ENCODE peak calls at places on chromosomes 11 and 22, in four cellular contexts. One of them, this sample, is unnamed.
A peak's percentile ranks its signal among the peaks of the same experiment; 100 is the strongest.

GRCh38 chr11:125807909-125808308 is 20.0 kb downstream of the PATE3 start:
- DNase-seq in GM20000: no peak
- DNase-seq in Caco-2: no peak
- DNase-seq in colonic mucosa: no peak
- DNase-seq in this sample: no peak

GRCh38 chr11:19392321-19392720 is 151.6 kb upstream of the E2F8 start:
- DNase-seq in colonic mucosa: no peak
- DNase-seq in GM20000: no peak
- DNase-seq in Caco-2: no peak
- DNase-seq in this sample: no peak

GRCh38 chr11:113674397-113674685 is 31.8 kb downstream of the TMPRSS5 start:
- DNase-seq in GM20000: no peak
- DNase-seq in colonic mucosa: no peak
- DNase-seq in Caco-2: no peak
- DNase-seq in this sample: no peak

GRCh38 chr11:5486421-5486820 is 2.1 kb upstream of the OR52D1 start:
- DNase-seq in Caco-2: no peak
- DNase-seq in colonic mucosa: no peak
- DNase-seq in GM20000: no peak
- DNase-seq in this sample: no peak

GRCh38 chr11:76459299-76459698 is 14.5 kb downstream of the EMSY start:
- DNase-seq in GM20000: no peak
- DNase-seq in colonic mucosa: no peak
- DNase-seq in Caco-2: no peak
- DNase-seq in this sample: no peak

GRCh38 chr11:20544536-20545237 is 54.7 kb upstream of the SLC6A5 start:
- DNase-seq in colonic mucosa: no peak
- DNase-seq in GM20000: no peak
- DNase-seq in Caco-2: no peak
- DNase-seq in this sample: no peak

GRCh38 chr11:123704341-123704740 is 37.1 kb downstream of the ZNF202 start:
- DNase-seq in Caco-2: no peak
- DNase-seq in colonic mucosa: no peak
- DNase-seq in GM20000: no peak
- DNase-seq in this sample: no peak

GRCh38 chr11:26323837-26324236 is 8.1 kb upstream of the ANO3 start:
- DNase-seq in Caco-2: no peak
- DNase-seq in colonic mucosa: no peak
- DNase-seq in GM20000: no peak
- DNase-seq in this sample: no peak

GRCh38 chr22:39490135-39490798 is 11.8 kb upstream of the MIEF1 start:
- DNase-seq in Caco-2: peak; percentile 84
- DNase-seq in colonic mucosa: peak; percentile 79
- DNase-seq in GM20000: peak; percentile 93
- DNase-seq in this sample: peak; percentile 94

GRCh38 chr11:64694821-64695365 is 28.1 kb downstream of the NRXN2 start:
- DNase-seq in Caco-2: no peak
- DNase-seq in GM20000: no peak
- DNase-seq in colonic mucosa: no peak
- DNase-seq in this sample: peak; percentile 67

GRCh38 chr11:118396097-118396501 is 5.3 kb upstream of the ATP5MG start:
- DNase-seq in GM20000: no peak
- DNase-seq in Caco-2: no peak
- DNase-seq in colonic mucosa: no peak
- DNase-seq in this sample: no peak

GRCh38 chr22:47551438-47551788 is 789.0 kb downstream of the TBC1D22A start:
- DNase-seq in GM20000: no peak
- DNase-seq in colonic mucosa: no peak
- DNase-seq in Caco-2: no peak
- DNase-seq in this sample: no peak

GRCh38 chr11:65776196-65776595 is 4.6 kb downstream of the AP5B1 start:
- DNase-seq in colonic mucosa: no peak
- DNase-seq in GM20000: no peak
- DNase-seq in Caco-2: peak; percentile 31
- DNase-seq in this sample: no peak

GRCh38 chr11:6570691-6571427 is 32.6 kb downstream of the RRP8 start:
- DNase-seq in colonic mucosa: no peak
- DNase-seq in Caco-2: no peak
- DNase-seq in GM20000: no peak
- DNase-seq in this sample: peak; percentile 5

GRCh38 chr11:47408598-47409439 is 429 bp downstream of the SLC39A13 start:
- DNase-seq in GM20000: no peak
- DNase-seq in Caco-2: peak; percentile 40
- DNase-seq in colonic mucosa: peak; percentile 43
- DNase-seq in this sample: no peak

GRCh38 chr22:50687829-50688228 is 15.2 kb downstream of the SHANK3 start:
- DNase-seq in GM20000: no peak
- DNase-seq in colonic mucosa: peak; percentile 11
- DNase-seq in Caco-2: no peak
- DNase-seq in this sample: no peak

GRCh38 chr22:45499746-45500145 is 2.9 kb upstream of the FBLN1 start:
- DNase-seq in Caco-2: peak; percentile 63
- DNase-seq in colonic mucosa: no peak
- DNase-seq in GM20000: no peak
- DNase-seq in this sample: no peak

GRCh38 chr22:45503816-45504702 is 1.4 kb downstream of the FBLN1 start:
- DNase-seq in Caco-2: peak; percentile 29
- DNase-seq in GM20000: no peak
- DNase-seq in colonic mucosa: no peak
- DNase-seq in this sample: peak; percentile 56

GRCh38 chr22:45503071-45503815 is 560 bp downstream of the FBLN1 start:
- DNase-seq in GM20000: no peak
- DNase-seq in colonic mucosa: no peak
- DNase-seq in Caco-2: peak; percentile 42
- DNase-seq in this sample: no peak

GRCh38 chr22:45504703-45505341 is 2.1 kb downstream of the FBLN1 start:
- DNase-seq in GM20000: no peak
- DNase-seq in Caco-2: no peak
- DNase-seq in colonic mucosa: no peak
- DNase-seq in this sample: no peak

GRCh38 chr22:45502215-45503070 is at the start of gene FBLN1:
- DNase-seq in colonic mucosa: no peak
- DNase-seq in GM20000: no peak
- DNase-seq in Caco-2: peak; percentile 78
- DNase-seq in this sample: no peak
- TF ChIP-seq CTCF in colonic mucosa: no peak
- TF ChIP-seq CTCF in GM20000: no peak
- TF ChIP-seq CTCF in Caco-2: peak; percentile 61
- TF ChIP-seq CTCF in this sample: no peak

DNA sequence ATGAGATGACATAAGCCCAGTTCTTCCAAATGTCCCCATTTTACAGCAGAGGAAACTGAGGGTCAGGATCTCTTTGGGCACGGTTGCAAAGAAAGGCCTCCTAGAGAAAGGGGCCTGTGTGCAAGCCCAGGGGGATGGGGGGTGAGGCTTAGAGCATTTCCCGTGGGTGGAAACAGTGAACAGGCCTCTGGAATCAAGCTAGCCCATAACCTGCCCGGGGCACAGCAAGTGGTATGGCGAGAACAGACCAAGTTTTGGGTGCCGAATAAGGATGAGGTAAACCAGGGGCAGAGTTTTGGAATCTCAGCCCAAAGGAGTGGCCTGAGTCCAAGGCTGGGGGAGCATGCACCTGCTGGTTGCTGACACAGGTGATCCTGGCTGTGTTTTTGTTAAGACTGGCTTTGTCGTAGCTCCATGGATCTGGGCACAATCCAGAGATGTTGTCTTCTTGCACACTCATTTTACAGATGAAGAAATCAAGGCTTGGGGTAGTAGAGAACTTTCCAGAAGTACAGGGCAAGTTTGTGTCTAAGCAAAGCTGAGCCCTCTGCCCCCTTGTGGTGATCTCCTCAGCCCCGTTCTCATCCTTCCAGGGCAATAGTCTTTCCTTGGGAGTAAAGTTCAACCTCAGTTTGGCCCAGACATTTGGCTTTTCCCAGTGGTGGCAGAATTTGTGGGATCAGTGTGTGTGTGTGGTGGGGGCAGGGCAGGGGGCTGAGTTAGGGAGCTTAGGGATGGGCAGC is 53.5 kb upstream of the MYEOV start:
- DNase-seq in GM20000: no peak
- DNase-seq in Caco-2: peak; percentile 52
- DNase-seq in colonic mucosa: peak; percentile 63
- DNase-seq in this sample: no peak
- TF ChIP-seq CTCF in GM20000: no peak
- TF ChIP-seq CTCF in Caco-2: peak; percentile 47
- TF ChIP-seq CTCF in colonic mucosa: peak; percentile 19
- TF ChIP-seq CTCF in this sample: peak; percentile 31

GRCh38 chr11:34308821-34309585 is 48.8 kb downstream of the ABTB2 start:
- DNase-seq in Caco-2: no peak
- DNase-seq in colonic mucosa: no peak
- DNase-seq in GM20000: no peak
- DNase-seq in this sample: no peak
- TF ChIP-seq CTCF in Caco-2: no peak
- TF ChIP-seq CTCF in colonic mucosa: no peak
- TF ChIP-seq CTCF in GM20000: no peak
- TF ChIP-seq CTCF in this sample: no peak

DNA sequence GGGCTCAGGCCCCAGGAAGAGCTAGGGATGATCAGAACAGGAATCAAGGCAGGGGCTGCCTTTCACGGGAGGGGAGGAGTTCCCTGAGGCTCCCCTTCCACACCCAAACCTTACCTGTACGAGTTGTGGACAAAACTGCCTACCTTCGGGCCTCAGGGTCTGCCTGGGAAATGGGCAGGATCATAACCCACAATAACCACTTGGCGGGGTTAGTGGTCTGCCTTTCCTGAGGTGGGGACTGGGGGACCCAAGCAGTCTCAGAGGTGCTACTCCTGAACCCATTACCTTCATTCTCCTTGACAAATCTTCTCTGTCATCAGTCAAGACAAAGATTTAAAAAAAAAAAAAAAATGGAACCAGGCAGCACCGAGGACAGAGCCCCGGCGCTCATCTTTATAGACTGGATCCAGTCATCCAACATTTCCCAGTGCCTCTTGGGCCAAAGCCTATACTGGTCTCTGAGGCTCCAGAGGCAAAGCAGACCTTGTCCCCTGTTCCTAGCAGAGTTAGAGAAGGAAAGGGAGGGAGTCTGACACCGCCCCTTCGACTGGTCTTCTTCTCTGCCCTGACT is 14.2 kb downstream of the P2RY6 start:
- DNase-seq in GM20000: no peak
- DNase-seq in Caco-2: peak; percentile 38
- DNase-seq in colonic mucosa: no peak
- DNase-seq in this sample: no peak
- TF ChIP-seq CTCF in GM20000: no peak
- TF ChIP-seq CTCF in Caco-2: no peak
- TF ChIP-seq CTCF in colonic mucosa: no peak
- TF ChIP-seq CTCF in this sample: no peak

DNA sequence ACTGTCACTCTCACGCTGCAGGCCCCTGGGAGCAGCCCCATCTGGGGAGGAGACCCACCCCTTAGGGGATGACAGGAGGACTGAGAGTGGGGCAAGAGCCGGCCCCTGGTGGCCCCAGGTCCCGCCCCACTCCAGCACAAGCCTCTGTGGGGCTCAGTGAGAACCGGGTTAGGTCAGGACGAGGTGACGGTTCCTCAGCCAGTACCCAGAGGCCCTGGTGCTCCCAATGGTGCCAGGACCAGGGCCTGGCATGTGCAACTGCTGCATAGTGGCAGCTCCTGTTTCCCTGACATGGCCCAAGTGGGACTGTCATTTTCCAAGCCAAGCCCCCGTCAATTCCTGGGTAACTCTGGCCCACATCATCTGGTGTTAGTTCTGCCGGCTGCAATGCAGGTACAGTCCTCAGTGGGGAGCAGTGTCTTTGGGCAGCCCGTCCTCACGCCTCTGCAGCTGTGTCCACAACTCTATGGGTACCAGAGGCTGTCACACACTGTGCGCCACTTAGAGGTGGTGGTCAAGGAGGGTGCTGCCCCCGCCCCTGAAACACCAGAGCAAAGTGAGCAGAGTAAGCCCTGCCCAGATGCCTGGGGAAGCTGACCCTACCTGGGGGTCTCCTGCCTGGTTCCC is 15.9 kb downstream of the CHID1 start:
- DNase-seq in colonic mucosa: no peak
- DNase-seq in Caco-2: no peak
- DNase-seq in GM20000: no peak
- DNase-seq in this sample: no peak
- TF ChIP-seq CTCF in colonic mucosa: no peak
- TF ChIP-seq CTCF in Caco-2: peak; percentile 24
- TF ChIP-seq CTCF in GM20000: no peak
- TF ChIP-seq CTCF in this sample: no peak

DNA sequence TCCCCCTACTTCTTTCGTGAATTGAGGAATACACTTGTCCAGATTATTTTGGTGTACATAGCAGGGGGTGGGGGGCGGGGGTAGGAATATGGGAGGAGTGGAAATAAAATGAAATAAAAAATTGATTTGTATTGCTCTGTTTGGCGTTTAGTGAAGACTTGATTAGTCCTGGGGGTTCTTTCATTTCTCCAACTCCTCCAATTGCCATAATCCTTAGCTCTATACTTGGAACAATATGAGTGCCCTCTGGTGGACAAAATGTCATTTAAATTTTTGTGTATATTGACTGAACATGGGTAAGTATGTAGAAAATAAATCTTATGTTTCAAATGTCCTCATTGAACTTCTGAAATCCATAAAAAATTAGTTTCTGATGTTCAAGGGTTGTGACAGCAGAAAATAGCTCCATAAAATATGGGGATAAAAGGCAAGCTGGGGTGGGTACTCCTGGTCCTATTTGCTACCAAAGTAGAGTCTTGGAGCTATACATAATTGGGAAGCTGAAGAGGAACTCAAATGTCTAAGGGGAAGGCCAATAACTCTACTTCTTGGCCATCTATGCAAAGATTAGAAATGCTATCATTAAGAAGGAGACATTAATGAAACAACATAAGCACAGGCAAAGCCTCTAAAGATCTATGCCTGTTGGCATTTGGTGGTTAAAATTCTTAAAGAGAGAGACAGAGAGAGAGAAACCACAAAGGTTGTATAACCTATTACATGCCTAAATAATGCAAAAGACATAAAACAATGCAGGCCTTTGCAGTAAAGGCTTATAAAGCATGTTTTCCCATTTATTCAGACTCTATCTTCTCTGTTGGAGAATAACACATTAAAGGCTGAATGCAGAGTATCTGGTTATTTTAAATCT is 421.6 kb downstream of the METTL15 start:
- DNase-seq in Caco-2: no peak
- DNase-seq in GM20000: peak; percentile 39
- DNase-seq in colonic mucosa: no peak
- DNase-seq in this sample: peak; percentile 36
- TF ChIP-seq CTCF in Caco-2: peak; percentile 47
- TF ChIP-seq CTCF in GM20000: no peak
- TF ChIP-seq CTCF in colonic mucosa: no peak
- TF ChIP-seq CTCF in this sample: peak; percentile 44

GRCh38 chr11:10688401-10688800 is 5.2 kb downstream of the IRAG1 start:
- DNase-seq in Caco-2: no peak
- DNase-seq in colonic mucosa: no peak
- DNase-seq in GM20000: no peak
- DNase-seq in this sample: no peak
- TF ChIP-seq CTCF in Caco-2: no peak
- TF ChIP-seq CTCF in colonic mucosa: peak; percentile 13
- TF ChIP-seq CTCF in GM20000: no peak
- TF ChIP-seq CTCF in this sample: no peak